ENCODE peak calls at places on chromosome 12, in ten cellular contexts. U is pulmonary artery endothelial cell; F is activated T-helper 1 cell treated with anti-CD3 and anti-CD28 coated beads, Interleukin-2, amount 50 U/mL, for 16 hours; K is kidney tubule cell; R is NCI-H2029; J is RPMI8226; T is omental fat pad; H is NCI-H460; W is left ventricle myocardium inferior; A is COLO829. P is an unnamed sample.

GRCh38 chr12:112738531-112738930 is 53.0 kb upstream of the RPH3A start:
- DNase-seq in U (no peak), T (no peak), K (no peak), H (no peak), A (no peak), F (no peak), W (no peak), R (no peak), J (no peak), P (no peak)

GRCh38 chr12:90290980-90291975 is 582.6 kb upstream of the ATP2B1 start:
- DNase-seq in T (no peak), K (no peak), H (no peak), J (no peak), A (no peak), U (peak; percentile 69), R (no peak), F (no peak), W (no peak), P (no peak)

GRCh38 chr12:32885831-32886230 is 10.7 kb downstream of the PKP2 start:
- DNase-seq in T (no peak), K (no peak), A (no peak), J (peak; percentile 85), F (no peak), W (no peak), R (no peak), H (no peak), U (no peak), P (no peak)

GRCh38 chr12:124928095-124928911 is 13.9 kb upstream of the UBC start:
- DNase-seq in H (peak; percentile 61), J (no peak), T (peak; percentile 65), A (no peak), F (peak; percentile 19), U (peak; percentile 92), K (peak; percentile 99), W (peak; percentile 75), R (no peak), P (no peak)

GRCh38 chr12:80400591-80400991 is 43.4 kb upstream of the PTPRQ start:
- DNase-seq in A (no peak), H (no peak), R (no peak), K (no peak), T (no peak), W (no peak), F (no peak), J (peak; percentile 7), U (no peak), P (no peak)

GRCh38 chr12:132345555-132346200 is 16.3 kb upstream of the GALNT9 start:
- DNase-seq in F (no peak), W (no peak), R (no peak), J (no peak), T (no peak), H (no peak), K (no peak), U (no peak), A (no peak), P (no peak)

GRCh38 chr12:69688496-69689427 is 10.3 kb downstream of the BEST3 start:
- DNase-seq in A (peak; percentile 80), H (peak; percentile 53), U (peak; percentile 91), K (peak; percentile 98), R (peak; percentile 20), F (no peak), W (peak; percentile 20), T (peak; percentile 22), J (no peak), P (peak; percentile 86)

GRCh38 chr12:113852695-113853490 is 113.2 kb downstream of the RBM19 start:
- DNase-seq in U (no peak), R (peak; percentile 95), T (no peak), W (no peak), F (no peak), K (no peak), H (no peak), J (no peak), A (no peak), P (no peak)

GRCh38 chr12:27672654-27673053 is 23.6 kb upstream of the REP15 start:
- DNase-seq in K (no peak), A (no peak), U (no peak), T (no peak), F (no peak), W (no peak), R (no peak), H (no peak), J (no peak), P (no peak)

GRCh38 chr12:84767079-84767478 is 145.5 kb downstream of the SLC6A15 start:
- DNase-seq in T (no peak), H (no peak), F (no peak), A (peak; percentile 1), R (no peak), W (no peak), U (no peak), J (no peak), K (no peak), P (no peak)

GRCh38 chr12:124507188-124508109 is 60.0 kb downstream of the NCOR2 start:
- DNase-seq in W (peak; percentile 73), R (no peak), H (no peak), F (no peak), U (no peak), J (no peak), T (no peak), K (no peak), A (no peak), P (peak; percentile 47)

GRCh38 chr12:22083167-22083566 is 37.1 kb downstream of the CMAS start:
- DNase-seq in U (no peak), J (peak; percentile 39), A (peak; percentile 35), H (peak; percentile 27), F (no peak), T (no peak), W (no peak), K (peak; percentile 34), R (no peak), P (no peak)

GRCh38 chr12:117876492-117876816 is 92.3 kb downstream of the KSR2 start:
- DNase-seq in F (no peak), A (no peak), K (no peak), T (no peak), W (no peak), U (no peak), H (no peak), R (no peak), J (no peak), P (no peak)

GRCh38 chr12:103817791-103818190 is 23.2 kb downstream of the NT5DC3 start:
- DNase-seq in F (no peak), U (no peak), R (no peak), T (no peak), J (no peak), H (no peak), K (no peak), A (no peak), W (no peak), P (no peak)

GRCh38 chr12:81859521-81859920 is 100.4 kb upstream of the PPFIA2 start:
- DNase-seq in W (no peak), J (no peak), A (no peak), U (peak; percentile 13), T (no peak), F (no peak), H (no peak), R (no peak), K (peak; percentile 71), P (no peak)

GRCh38 chr12:107163413-107163812 is 70.1 kb upstream of the CRY1 start:
- DNase-seq in A (no peak), J (no peak), U (no peak), W (no peak), R (no peak), F (no peak), K (no peak), H (no peak), T (no peak), P (no peak)

GRCh38 chr12:132452596-132453350 is 37.2 kb upstream of the FBRSL1 start:
- DNase-seq in H (no peak), K (no peak), U (no peak), R (no peak), F (no peak), W (no peak), J (no peak), T (no peak), A (no peak), P (no peak)

GRCh38 chr12:107241421-107241820 is 148.1 kb upstream of the CRY1 start:
- DNase-seq in W (no peak), U (no peak), J (no peak), A (no peak), K (no peak), T (no peak), H (no peak), F (no peak), R (no peak), P (no peak)

GRCh38 chr12:56838602-56839488 is 75.7 kb downstream of the HSD17B6 start:
- DNase-seq in T (no peak), W (no peak), F (no peak), U (no peak), K (peak; percentile 5), A (no peak), J (no peak), R (no peak), H (no peak), P (no peak)

GRCh38 chr12:104825408-104825807 is 132.7 kb downstream of the SLC41A2 start:
- DNase-seq in W (no peak), A (no peak), H (no peak), R (no peak), T (no peak), F (no peak), K (peak; percentile 12), U (no peak), J (no peak), P (no peak)

GRCh38 chr12:85681333-85681732 is 154.9 kb downstream of the RASSF9 start:
- DNase-seq in W (no peak), K (no peak), F (no peak), A (no peak), J (no peak), H (no peak), T (no peak), U (no peak), R (no peak), P (no peak)